ENCODE peak calls at places on chromosomes 11 and 22, in five cellular contexts. D is astrocyte of the spinal cord, Z is Panc1, S is body of pancreas, Y is sigmoid colon. T is an unnamed sample.

GRCh38 chr11:44199298-44199697 is 103.8 kb downstream of the EXT2 start:
- DNase-seq in S (no peak), Z (no peak), D (no peak), Y (no peak), T (no peak)

GRCh38 chr11:68461284-68461861 is 821 bp downstream of the PPP6R3 start:
- DNase-seq in Y (no peak), D (peak; percentile 62), Z (no peak), S (no peak), T (no peak)

GRCh38 chr11:44629732-44630345 is 64.4 kb downstream of the CD82 start:
- DNase-seq in Y (peak; percentile 32), D (no peak), S (no peak), Z (no peak), T (no peak)

GRCh38 chr22:27804016-27804415 is 2.5 kb upstream of the MN1 start:
- DNase-seq in S (no peak), D (no peak), Z (no peak), Y (no peak), T (no peak)

GRCh38 chr22:31490496-31490925 is 869 bp upstream of the EIF4ENIF1 start:
- DNase-seq in D (no peak), Z (no peak), S (peak; percentile 36), Y (peak; percentile 77), T (peak; percentile 80)

GRCh38 chr11:38384568-38384967 is 1786.5 kb upstream of the RAG2 start:
- DNase-seq in D (peak; percentile 52), Z (no peak), S (no peak), Y (no peak), T (no peak)

GRCh38 chr11:69153661-69154060 is 2.1 kb upstream of the SMIM38 start:
- DNase-seq in D (no peak), S (no peak), Y (no peak), Z (no peak), T (no peak)

GRCh38 chr11:86523738-86524602 is 148.4 kb downstream of the ME3 start:
- DNase-seq in Z (peak; percentile 99), Y (no peak), S (peak; percentile 59), D (peak; percentile 96), T (peak; percentile 79)

GRCh38 chr22:28479912-28480311 is 199.7 kb downstream of the TTC28 start:
- DNase-seq in S (no peak), Z (no peak), Y (no peak), D (no peak), T (peak; percentile 5)

GRCh38 chr22:25472382-25472781 is 92.1 kb upstream of the GRK3 start:
- DNase-seq in S (no peak), D (no peak), Z (no peak), Y (no peak), T (no peak)

GRCh38 chr11:3732671-3733070 is 61.5 kb upstream of the CHRNA10 start:
- DNase-seq in Y (no peak), S (no peak), Z (no peak), D (no peak), T (peak; percentile 45)

GRCh38 chr22:30596886-30597285 is 5.2 kb upstream of the PES1 start:
- DNase-seq in Z (no peak), D (no peak), Y (no peak), S (peak; percentile 49), T (no peak)

GRCh38 chr11:40235841-40236240 is 1223.6 kb downstream of the LRRC4C start:
- DNase-seq in D (no peak), Y (no peak), S (no peak), Z (no peak), T (no peak)

GRCh38 chr22:25878933-25879332 is 136.9 kb downstream of the MYO18B start:
- DNase-seq in Y (no peak), D (no peak), Z (no peak), S (no peak), T (no peak)

GRCh38 chr11:303359-303758 is 4.0 kb upstream of the IFITM5 start:
- DNase-seq in Y (no peak), D (no peak), S (no peak), Z (no peak), T (no peak)

GRCh38 chr11:127493330-127493729 is 492.8 kb upstream of the KIRREL3 start:
- DNase-seq in D (peak; percentile 35), Z (no peak), Y (no peak), S (no peak), T (peak; percentile 3)

GRCh38 chr11:15941206-15941770 is 415.1 kb downstream of the SOX6 start:
- DNase-seq in D (peak; percentile 35), Y (no peak), Z (peak; percentile 13), S (no peak), T (peak; percentile 43)

GRCh38 chr11:55970935-55971334 is 1.2 kb upstream of the OR10AG1 start:
- DNase-seq in Z (no peak), S (no peak), Y (no peak), D (no peak), T (no peak)

GRCh38 chr11:123511037-123511870 is 81.2 kb downstream of the GRAMD1B start:
- DNase-seq in Z (peak; percentile 45), D (peak; percentile 91), Y (peak; percentile 80), S (peak; percentile 80), T (peak; percentile 91)

GRCh38 chr11:117316197-117316961 is at the start of gene BACE1:
- DNase-seq in D (peak; percentile 86), Z (peak; percentile 46), S (peak; percentile 89), Y (peak; percentile 92), T (peak; percentile 82)

GRCh38 chr11:117318738-117319137 is 2.7 kb upstream of the BACE1 start:
- DNase-seq in S (no peak), Y (no peak), D (no peak), Z (no peak), T (no peak)

GRCh38 chr11:117315285-117316196 is 515 bp downstream of the BACE1 start:
- DNase-seq in Y (peak; percentile 68), Z (no peak), D (no peak), S (peak; percentile 21), T (no peak)

GRCh38 chr11:117314840-117315239 is 1.2 kb downstream of the BACE1 start:
- DNase-seq in D (no peak), Z (no peak), Y (peak; percentile 59), S (peak; percentile 35), T (no peak)

DNA sequence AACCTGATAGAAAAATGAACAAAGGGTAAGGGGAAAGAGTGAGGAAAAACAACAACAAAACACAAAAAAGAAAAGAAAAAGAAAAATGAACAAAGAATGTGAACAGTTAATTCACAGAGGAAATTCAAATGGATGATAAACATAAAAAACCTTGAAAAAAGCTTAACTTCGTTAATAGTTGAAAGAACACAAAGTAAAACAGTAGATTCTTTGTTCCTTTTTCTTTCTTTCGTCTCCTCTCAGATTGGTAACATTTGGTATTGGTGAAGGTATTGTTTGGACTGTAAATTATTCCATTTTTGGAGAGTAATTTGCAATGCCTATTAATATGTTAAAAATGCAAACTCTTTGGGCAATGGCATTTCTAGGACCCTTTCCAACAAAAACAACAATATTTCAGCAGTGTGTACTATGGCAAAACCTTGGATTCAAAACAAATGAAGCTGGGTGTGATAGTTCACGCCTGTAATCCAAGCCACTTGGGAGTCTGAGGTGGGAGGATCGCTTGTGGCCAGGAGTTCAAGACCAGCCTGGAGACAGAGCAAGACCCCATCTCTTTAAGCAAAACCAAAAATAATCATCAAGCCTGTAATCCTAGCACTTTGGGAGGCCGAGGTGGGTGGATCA is 3.3 kb upstream of the BACE1 start:
- DNase-seq in D (peak; percentile 59), Y (peak; percentile 4), S (no peak), Z (no peak), T (peak; percentile 90)
- TF ChIP-seq CTCF in D (no peak), Y (no peak), S (no peak), Z (no peak), T (no peak)

DNA sequence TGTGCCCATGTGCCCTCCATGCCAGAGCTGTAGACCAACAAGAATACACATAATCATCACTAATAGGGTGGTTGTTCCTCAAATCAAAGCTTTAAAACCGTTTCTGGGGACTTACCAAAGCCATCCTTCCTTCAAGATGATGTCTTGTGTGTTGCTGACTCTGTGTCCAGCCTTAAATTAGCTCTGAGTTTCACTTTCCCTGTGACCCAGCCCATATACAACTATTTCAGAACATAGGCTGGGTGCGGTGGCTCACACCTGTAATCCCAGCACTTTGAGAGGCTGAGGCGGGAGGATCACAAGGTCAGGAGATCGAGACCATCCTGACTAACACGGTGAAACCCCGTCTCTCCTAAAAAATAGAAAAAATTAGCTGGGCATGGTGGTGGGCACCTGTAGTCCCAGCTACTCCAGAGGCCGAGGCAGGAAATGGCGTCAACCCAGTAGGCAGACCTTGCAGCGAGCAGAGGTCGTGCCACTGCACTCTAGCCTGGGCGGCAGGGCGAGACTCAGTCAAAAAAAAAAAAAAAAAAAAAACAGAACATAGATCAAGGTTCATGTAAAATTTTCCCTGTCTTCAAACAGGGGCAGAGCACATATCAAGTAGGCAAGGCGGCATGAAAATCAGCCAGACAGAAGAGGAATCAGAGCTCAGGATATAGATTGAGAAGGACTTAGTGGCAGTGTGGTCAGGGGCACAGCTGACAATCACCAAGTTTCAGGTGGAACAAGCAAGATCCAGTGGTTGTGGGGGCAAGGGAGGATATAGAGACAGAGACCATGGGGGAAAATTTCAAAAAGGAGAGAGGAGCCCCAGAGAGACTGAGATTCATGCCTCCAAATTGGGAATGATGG is at the start of gene PLAAT2:
- DNase-seq in Y (peak; percentile 12), Z (no peak), D (no peak), S (no peak), T (no peak)
- H3K4me3 ChIP-seq in Y (no peak within 1 kb of the TSS), Z (no peak within 1 kb of the TSS), D (no peak within 1 kb of the TSS), S (no peak within 1 kb of the TSS), T (no peak within 1 kb of the TSS)

GRCh38 chr11:103929168-103929903 is 107.1 kb upstream of the DDI1 start:
- DNase-seq in Z (no peak), S (no peak), D (no peak), Y (no peak), T (no peak)

GRCh38 chr11:103924166-103925013 is 112.0 kb upstream of the DDI1 start:
- DNase-seq in Y (no peak), Z (no peak), S (no peak), D (peak; percentile 37), T (no peak)

GRCh38 chr11:103927535-103927934 is 108.9 kb upstream of the DDI1 start:
- DNase-seq in Y (no peak), D (peak; percentile 36), S (no peak), Z (no peak), T (peak; percentile 58)

GRCh38 chr11:103926990-103927389 is 109.5 kb upstream of the DDI1 start:
- DNase-seq in S (no peak), Y (no peak), Z (no peak), D (no peak), T (no peak)

DNA sequence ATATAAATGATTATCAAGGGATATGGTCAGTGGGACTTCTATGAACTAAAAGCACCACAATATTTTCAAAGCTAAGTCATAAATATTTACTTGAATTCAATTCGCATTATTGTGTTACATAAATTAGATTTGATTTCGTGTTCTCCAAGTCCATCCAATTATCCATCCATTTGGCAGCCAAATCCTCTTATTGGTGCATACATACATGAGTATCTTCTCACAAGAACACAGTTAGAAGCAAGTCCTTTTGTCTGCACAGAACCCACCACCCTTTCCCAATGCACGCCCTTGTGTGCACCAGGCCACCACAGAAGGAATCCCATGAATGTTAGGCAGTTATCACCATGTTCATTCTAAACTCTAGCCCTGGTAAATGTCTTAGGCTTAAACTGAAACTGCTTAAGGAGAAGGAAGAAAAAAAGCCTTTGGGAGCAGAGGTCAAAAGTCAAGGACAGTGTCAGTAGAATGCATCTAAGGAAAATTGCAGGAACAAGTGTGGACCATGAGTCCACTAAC is 108.3 kb upstream of the DDI1 start:
- DNase-seq in Y (no peak), Z (no peak), S (no peak), D (no peak), T (no peak)
- TF ChIP-seq CTCF in Y (no peak), Z (no peak), S (no peak), D (no peak), T (no peak)

DNA sequence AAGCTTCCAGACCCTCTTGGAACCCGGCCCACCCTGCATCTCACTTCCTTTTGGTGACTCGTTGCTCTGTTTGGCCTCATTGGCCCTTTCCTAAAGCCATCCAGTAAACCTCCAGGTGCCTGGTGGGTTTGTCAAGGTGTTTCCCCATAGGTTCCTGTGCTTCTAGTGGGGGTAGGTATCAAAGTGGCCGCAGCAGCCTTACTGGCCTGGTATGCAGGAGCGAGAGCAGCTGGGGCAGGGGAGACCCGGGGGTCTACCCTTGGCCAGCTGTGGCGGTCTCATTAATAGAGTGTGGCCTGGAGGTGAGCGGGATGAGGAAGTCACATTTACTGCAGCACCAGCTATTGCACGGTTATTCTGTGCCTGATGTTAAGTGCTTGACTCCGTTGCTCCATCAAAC is 4.1 kb downstream of the APOA4 start:
- DNase-seq in Y (no peak), S (no peak), D (no peak), Z (no peak), T (no peak)
- H3K4me3 ChIP-seq in Y (no peak overlapping the region), S (no peak overlapping the region), D (no peak overlapping the region), Z (no peak overlapping the region), T (no peak overlapping the region)

T was measured in AG10803.